ENCODE peak calls at places on chromosomes 7 and 10, in four cellular contexts. One of them, this sample, is unnamed.

GRCh38 chr7:152866125-152866524 is 106.6 kb downstream of the ACTR3B start:
- DNase-seq in GM12878: no peak
- DNase-seq in HL-60: no peak
- DNase-seq in K562: no peak
- DNase-seq in this sample: no peak

GRCh38 chr10:132113206-132113605 is 47.5 kb downstream of the JAKMIP3 start:
- DNase-seq in GM12878: no peak
- DNase-seq in HL-60: no peak
- DNase-seq in K562: no peak
- DNase-seq in this sample: no peak

GRCh38 chr10:124935946-124936345 is 6.0 kb upstream of the ZRANB1 start:
- DNase-seq in GM12878: no peak
- DNase-seq in HL-60: no peak
- DNase-seq in K562: no peak
- DNase-seq in this sample: no peak

GRCh38 chr7:124754576-124755264 is 10.9 kb downstream of the GPR37 start:
- DNase-seq in GM12878: no peak
- DNase-seq in HL-60: no peak
- DNase-seq in K562: no peak
- DNase-seq in this sample: no peak

GRCh38 chr7:106423836-106424475 is 139.2 kb upstream of the NAMPT start:
- DNase-seq in GM12878: no peak
- DNase-seq in HL-60: no peak
- DNase-seq in K562: no peak
- DNase-seq in this sample: no peak

GRCh38 chr7:147279516-147279915 is 1162.9 kb downstream of the CNTNAP2 start:
- DNase-seq in GM12878: no peak
- DNase-seq in HL-60: no peak
- DNase-seq in K562: no peak
- DNase-seq in this sample: no peak

GRCh38 chr7:76225379-76225778 is 23.7 kb downstream of the SRRM3 start:
- DNase-seq in GM12878: no peak
- DNase-seq in HL-60: peak
- DNase-seq in K562: peak
- DNase-seq in this sample: peak

GRCh38 chr7:27433581-27433980 is 191.0 kb downstream of the EVX1 start:
- DNase-seq in GM12878: no peak
- DNase-seq in HL-60: no peak
- DNase-seq in K562: no peak
- DNase-seq in this sample: no peak

GRCh38 chr10:22339761-22340361 is 5.4 kb upstream of the SPAG6 start:
- DNase-seq in GM12878: no peak
- DNase-seq in HL-60: no peak
- DNase-seq in K562: no peak
- DNase-seq in this sample: no peak

GRCh38 chr10:33661580-33662269 is 327.3 kb upstream of the NRP1 start:
- DNase-seq in GM12878: no peak
- DNase-seq in HL-60: peak
- DNase-seq in K562: no peak
- DNase-seq in this sample: no peak

GRCh38 chr7:26198133-26198780 is 2.3 kb downstream of the HNRNPA2B1 start:
- DNase-seq in GM12878: no peak
- DNase-seq in HL-60: no peak
- DNase-seq in K562: peak
- DNase-seq in this sample: no peak

GRCh38 chr10:52703898-52704297 is 68.7 kb downstream of the MBL2 start:
- DNase-seq in GM12878: no peak
- DNase-seq in HL-60: no peak
- DNase-seq in K562: no peak
- DNase-seq in this sample: no peak

GRCh38 chr7:90645784-90646183 is 49.7 kb downstream of the CDK14 start:
- DNase-seq in GM12878: no peak
- DNase-seq in HL-60: no peak
- DNase-seq in K562: no peak
- DNase-seq in this sample: no peak

GRCh38 chr7:50092579-50093411 is at the start of gene ZPBP:
- DNase-seq in GM12878: peak
- DNase-seq in HL-60: peak
- DNase-seq in K562: peak
- DNase-seq in this sample: peak

GRCh38 chr7:72493850-72494661 is 81.9 kb upstream of the CALN1 start:
- DNase-seq in GM12878: peak
- DNase-seq in HL-60: peak
- DNase-seq in K562: peak
- DNase-seq in this sample: peak

GRCh38 chr7:73871163-73872011 is 10.4 kb downstream of the TMEM270 start:
- DNase-seq in GM12878: no peak
- DNase-seq in HL-60: no peak
- DNase-seq in K562: peak
- DNase-seq in this sample: no peak

GRCh38 chr10:22253578-22253882 is 35.7 kb upstream of the EBLN1 start:
- DNase-seq in GM12878: no peak
- DNase-seq in HL-60: no peak
- DNase-seq in K562: no peak
- DNase-seq in this sample: no peak

GRCh38 chr10:102602272-102603045 is 41.8 kb upstream of the TRIM8 start:
- DNase-seq in GM12878: no peak
- DNase-seq in HL-60: no peak
- DNase-seq in K562: no peak
- DNase-seq in this sample: no peak

GRCh38 chr10:9596368-9596920 is 1421.2 kb upstream of the CELF2 start:
- DNase-seq in GM12878: no peak
- DNase-seq in HL-60: no peak
- DNase-seq in K562: no peak
- DNase-seq in this sample: no peak

GRCh38 chr7:45446195-45446944 is 127.8 kb upstream of the ADCY1 start:
- DNase-seq in GM12878: peak
- DNase-seq in HL-60: no peak
- DNase-seq in K562: no peak
- DNase-seq in this sample: no peak

GRCh38 chr7:1256621-1257020 is 23.9 kb downstream of the UNCX start:
- DNase-seq in GM12878: no peak
- DNase-seq in HL-60: no peak
- DNase-seq in K562: no peak
- DNase-seq in this sample: no peak

GRCh38 chr7:154792436-154793055 is 210.4 kb downstream of the PAXIP1 start:
- DNase-seq in GM12878: no peak
- DNase-seq in HL-60: no peak
- DNase-seq in K562: no peak
- DNase-seq in this sample: no peak

GRCh38 chr10:52951819-52952218 is 179.2 kb upstream of the MBL2 start:
- DNase-seq in GM12878: no peak
- DNase-seq in HL-60: peak
- DNase-seq in K562: peak
- DNase-seq in this sample: peak

GRCh38 chr10:83254698-83255097 is 884.6 kb upstream of the GHITM start:
- DNase-seq in GM12878: no peak
- DNase-seq in HL-60: no peak
- DNase-seq in K562: no peak
- DNase-seq in this sample: no peak

GRCh38 chr10:108064856-108065255 is 900.4 kb upstream of the SORCS1 start:
- DNase-seq in GM12878: no peak
- DNase-seq in HL-60: no peak
- DNase-seq in K562: no peak
- DNase-seq in this sample: no peak

GRCh38 chr10:120732643-120733313 is 118.4 kb upstream of the WDR11 start:
- DNase-seq in GM12878: no peak
- DNase-seq in HL-60: no peak
- DNase-seq in K562: peak
- DNase-seq in this sample: no peak

GRCh38 chr7:28957822-28958234 is 302 bp downstream of the TRIL start:
- DNase-seq in GM12878: no peak
- DNase-seq in HL-60: no peak
- DNase-seq in K562: no peak
- DNase-seq in this sample: peak

GRCh38 chr7:28956608-28957063 is 1.5 kb downstream of the TRIL start:
- DNase-seq in GM12878: no peak
- DNase-seq in HL-60: no peak
- DNase-seq in K562: no peak
- DNase-seq in this sample: peak

GRCh38 chr7:28957064-28957821 is 887 bp downstream of the TRIL start:
- DNase-seq in GM12878: no peak
- DNase-seq in HL-60: no peak
- DNase-seq in K562: no peak
- DNase-seq in this sample: peak

GRCh38 chr7:28958946-28959417 is 852 bp upstream of the TRIL start:
- DNase-seq in GM12878: no peak
- DNase-seq in HL-60: no peak
- DNase-seq in K562: no peak
- DNase-seq in this sample: no peak

DNA sequence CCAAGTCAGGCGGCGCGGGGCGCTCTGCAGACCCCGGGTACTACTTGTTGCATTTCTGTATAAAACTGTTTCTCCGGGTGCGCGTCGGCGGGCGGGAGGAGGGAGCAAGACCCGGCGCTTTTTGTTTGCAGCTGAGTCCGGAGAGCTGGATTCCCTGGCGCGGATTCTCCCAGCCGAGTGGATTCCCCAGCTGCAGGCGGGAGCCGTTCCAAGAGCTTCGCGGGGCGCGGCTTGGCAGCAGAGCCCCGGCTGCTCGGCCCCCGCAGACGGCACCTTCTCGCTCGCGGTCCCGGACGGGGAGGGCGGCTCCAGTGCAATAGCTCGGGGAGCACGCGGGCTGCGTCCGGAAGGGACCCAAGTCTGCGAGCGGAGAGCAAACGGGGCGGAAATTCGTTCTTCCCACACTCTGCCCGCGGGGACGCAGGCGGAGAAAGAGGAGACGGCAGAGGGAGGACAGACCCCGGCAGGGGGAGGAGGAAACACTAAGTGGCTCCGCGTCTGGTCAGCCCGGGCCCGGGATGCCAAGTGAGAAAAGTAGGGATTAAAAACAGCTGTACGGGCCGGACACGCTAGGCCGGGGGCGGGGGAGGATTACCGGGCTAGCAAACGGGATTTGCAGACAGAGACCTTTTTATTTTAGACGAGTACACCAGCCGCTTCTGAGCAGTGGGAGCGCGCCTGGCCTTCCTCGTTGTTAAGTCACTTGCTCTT is at the start of gene TRIL:
- DNase-seq in GM12878: no peak
- DNase-seq in HL-60: no peak
- DNase-seq in K562: no peak
- DNase-seq in this sample: peak
- TF ChIP-seq SPI1 in GM12878: no peak
- TF ChIP-seq SPI1 in HL-60: no peak
- TF ChIP-seq SPI1 in K562: no peak
- TF ChIP-seq SPI1 in this sample: no peak

GRCh38 chr10:77602231-77602912 is 35.2 kb downstream of the KCNMA1 start:
- DNase-seq in GM12878: no peak
- DNase-seq in HL-60: no peak
- DNase-seq in K562: peak
- DNase-seq in this sample: no peak
- TF ChIP-seq SPI1 in GM12878: no peak
- TF ChIP-seq SPI1 in HL-60: no peak
- TF ChIP-seq SPI1 in K562: no peak
- TF ChIP-seq SPI1 in this sample: no peak

DNA sequence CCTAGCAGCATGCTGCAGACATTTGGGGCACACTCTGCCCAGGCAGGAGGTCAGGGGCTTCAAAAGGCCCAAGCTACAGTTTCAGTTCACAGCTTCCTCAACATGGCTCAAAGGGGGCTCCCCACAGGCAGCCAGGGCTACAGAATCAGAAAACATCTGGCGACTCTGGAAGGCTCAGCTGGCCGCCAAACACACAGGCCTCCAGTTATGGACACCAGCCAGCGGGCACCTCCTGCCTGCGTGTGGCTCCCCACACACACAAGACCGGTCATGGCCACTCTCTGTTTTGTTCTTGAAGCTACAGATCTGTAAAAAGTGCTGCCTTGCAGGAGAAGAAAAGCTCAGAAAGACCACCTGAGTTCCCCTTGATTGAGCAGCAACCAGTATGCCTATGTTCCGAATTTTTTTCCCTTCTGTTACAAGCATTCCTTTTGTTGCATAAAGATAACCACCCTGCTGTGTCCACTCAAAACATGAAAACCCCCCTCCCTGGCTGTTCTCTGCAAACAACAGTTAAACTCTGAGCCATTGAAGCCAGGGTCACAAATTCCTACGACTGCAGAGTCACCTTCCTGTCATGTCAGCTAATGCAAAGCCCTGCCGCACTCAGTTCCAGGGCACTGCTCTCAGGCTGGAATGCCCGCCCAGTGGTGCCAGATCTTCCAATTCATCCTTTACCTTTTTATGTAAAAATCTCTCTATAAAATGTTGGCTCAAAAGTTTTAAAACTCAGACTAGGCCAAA is 33.6 kb downstream of the VSTM4 start:
- DNase-seq in GM12878: no peak
- DNase-seq in HL-60: no peak
- DNase-seq in K562: no peak
- DNase-seq in this sample: no peak
- TF ChIP-seq SPI1 in GM12878: no peak
- TF ChIP-seq SPI1 in HL-60: no peak
- TF ChIP-seq SPI1 in K562: no peak
- TF ChIP-seq SPI1 in this sample: no peak

GRCh38 chr10:130416334-130416950 is 280.3 kb downstream of the GLRX3 start:
- DNase-seq in GM12878: no peak
- DNase-seq in HL-60: no peak
- DNase-seq in K562: no peak
- DNase-seq in this sample: no peak

GRCh38 chr10:130421909-130422308 is 285.7 kb downstream of the GLRX3 start:
- DNase-seq in GM12878: no peak
- DNase-seq in HL-60: no peak
- DNase-seq in K562: no peak
- DNase-seq in this sample: no peak

GRCh38 chr10:130423455-130424305 is 287.5 kb downstream of the GLRX3 start:
- DNase-seq in GM12878: no peak
- DNase-seq in HL-60: no peak
- DNase-seq in K562: no peak
- DNase-seq in this sample: no peak

GRCh38 chr10:130422366-130423324 is 286.5 kb downstream of the GLRX3 start:
- DNase-seq in GM12878: no peak
- DNase-seq in HL-60: no peak
- DNase-seq in K562: peak
- DNase-seq in this sample: no peak

GRCh38 chr10:130418731-130419130 is 282.5 kb downstream of the GLRX3 start:
- DNase-seq in GM12878: no peak
- DNase-seq in HL-60: no peak
- DNase-seq in K562: no peak
- DNase-seq in this sample: no peak
- TF ChIP-seq SPI1 in GM12878: no peak
- TF ChIP-seq SPI1 in HL-60: no peak
- TF ChIP-seq SPI1 in K562: no peak
- TF ChIP-seq SPI1 in this sample: no peak

DNA sequence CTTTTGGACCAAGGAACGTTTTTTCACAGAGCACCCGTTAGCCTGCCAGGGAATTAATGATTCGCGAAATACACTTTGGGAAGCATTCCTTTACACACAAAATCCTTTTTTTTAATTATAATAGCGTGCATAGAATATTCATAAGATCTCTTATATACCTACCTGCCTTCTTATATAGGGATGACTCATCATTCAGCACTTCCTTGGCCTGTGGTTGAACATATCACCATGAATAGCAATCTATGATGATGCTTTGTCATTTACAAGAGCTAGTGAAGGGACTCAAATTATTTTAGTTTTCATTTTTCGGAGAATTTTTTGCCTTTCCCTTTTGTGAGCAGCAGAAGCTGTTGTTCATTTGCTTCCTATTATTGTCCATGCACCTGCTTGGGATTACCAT is 97.0 kb downstream of the CDH23 start:
- DNase-seq in GM12878: no peak
- DNase-seq in HL-60: no peak
- DNase-seq in K562: no peak
- DNase-seq in this sample: no peak
- TF ChIP-seq SPI1 in GM12878: no peak
- TF ChIP-seq SPI1 in HL-60: no peak
- TF ChIP-seq SPI1 in K562: no peak
- TF ChIP-seq SPI1 in this sample: peak

This sample was measured in GM12891.